ENCODE peak calls at places on chromosome 18, in ten cellular contexts. U, S, A, K, M, N, W, I, L and J are unnamed samples.

GRCh38 chr18:43396266-43396665 is 119.0 kb upstream of the SYT4 start:
- DNase-seq in S (peak; percentile 10), A (no peak), K (peak; percentile 9), L (no peak), M (peak; percentile 38), U (no peak), W (no peak), N (no peak), I (no peak), J (peak; percentile 0)

GRCh38 chr18:68494802-68495560 is 219.9 kb downstream of the TMX3 start:
- DNase-seq in K (peak; percentile 97), I (no peak), S (peak; percentile 56), A (no peak), M (no peak), W (no peak), U (no peak), L (no peak), N (no peak), J (peak; percentile 1)

GRCh38 chr18:73636355-73636754 is 511.3 kb downstream of the FBXO15 start:
- DNase-seq in L (no peak), W (no peak), U (no peak), S (peak; percentile 56), K (peak; percentile 42), M (no peak), N (no peak), I (no peak), A (no peak), J (no peak)

GRCh38 chr18:908631-909621 is 4.3 kb downstream of the ADCYAP1 start:
- DNase-seq in I (no peak), W (no peak), N (no peak), S (no peak), K (no peak), A (no peak), L (no peak), M (peak; percentile 73), U (no peak), J (no peak)

GRCh38 chr18:29644276-29644675 is 1398.3 kb downstream of the DSC3 start:
- DNase-seq in U (no peak), A (no peak), L (no peak), M (no peak), K (peak; percentile 63), I (no peak), N (no peak), S (no peak), W (no peak), J (no peak)

GRCh38 chr18:28706397-28706796 is 529.5 kb upstream of the CDH2 start:
- DNase-seq in S (no peak), A (no peak), I (no peak), U (no peak), K (no peak), L (no peak), N (no peak), W (no peak), M (no peak), J (no peak)

GRCh38 chr18:29651121-29651675 is 1391.3 kb downstream of the DSC3 start:
- DNase-seq in S (no peak), K (peak; percentile 72), W (no peak), A (no peak), N (no peak), U (no peak), L (no peak), I (no peak), M (no peak), J (peak; percentile 1)

GRCh38 chr18:13453714-13454113 is 235.2 kb downstream of the LDLRAD4 start:
- DNase-seq in M (no peak), A (no peak), I (peak; percentile 72), S (no peak), U (peak; percentile 28), N (no peak), W (no peak), K (peak; percentile 36), L (no peak), J (no peak)

GRCh38 chr18:48955528-48956261 is 4.9 kb upstream of the SMAD7 start:
- DNase-seq in K (peak; percentile 94), W (no peak), M (peak; percentile 42), N (peak; percentile 43), L (peak; percentile 81), I (peak; percentile 75), U (peak; percentile 87), S (peak; percentile 84), A (no peak), J (no peak)

DNA sequence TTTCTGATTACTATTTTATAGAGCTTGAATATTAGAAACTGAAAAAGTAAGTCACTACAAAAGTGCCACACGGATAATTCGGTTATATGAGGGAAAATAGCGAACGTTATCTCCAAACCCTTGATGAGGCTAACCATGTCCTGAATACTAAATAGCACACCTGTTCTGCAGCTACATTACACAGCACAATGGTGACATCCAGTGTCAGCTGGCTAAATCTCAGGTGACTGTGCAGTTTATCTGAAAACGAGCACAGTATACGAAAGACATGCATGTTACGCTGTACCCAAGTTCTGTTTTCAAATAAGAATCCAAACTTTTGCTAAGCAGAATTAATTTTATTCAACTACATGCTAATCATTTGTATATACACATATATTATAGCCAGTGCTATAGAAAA is 9.0 kb downstream of the CCDC68 start:
- DNase-seq in A (no peak), L (no peak), I (no peak), N (no peak), K (no peak), W (no peak), M (no peak), U (no peak), S (no peak), J (no peak)
- TF ChIP-seq CTCF in A (peak; percentile 15), L (no peak), I (no peak), N (no peak), K (no peak), W (no peak), M (peak; percentile 19), U (no peak), S (no peak), J (no peak)

DNA sequence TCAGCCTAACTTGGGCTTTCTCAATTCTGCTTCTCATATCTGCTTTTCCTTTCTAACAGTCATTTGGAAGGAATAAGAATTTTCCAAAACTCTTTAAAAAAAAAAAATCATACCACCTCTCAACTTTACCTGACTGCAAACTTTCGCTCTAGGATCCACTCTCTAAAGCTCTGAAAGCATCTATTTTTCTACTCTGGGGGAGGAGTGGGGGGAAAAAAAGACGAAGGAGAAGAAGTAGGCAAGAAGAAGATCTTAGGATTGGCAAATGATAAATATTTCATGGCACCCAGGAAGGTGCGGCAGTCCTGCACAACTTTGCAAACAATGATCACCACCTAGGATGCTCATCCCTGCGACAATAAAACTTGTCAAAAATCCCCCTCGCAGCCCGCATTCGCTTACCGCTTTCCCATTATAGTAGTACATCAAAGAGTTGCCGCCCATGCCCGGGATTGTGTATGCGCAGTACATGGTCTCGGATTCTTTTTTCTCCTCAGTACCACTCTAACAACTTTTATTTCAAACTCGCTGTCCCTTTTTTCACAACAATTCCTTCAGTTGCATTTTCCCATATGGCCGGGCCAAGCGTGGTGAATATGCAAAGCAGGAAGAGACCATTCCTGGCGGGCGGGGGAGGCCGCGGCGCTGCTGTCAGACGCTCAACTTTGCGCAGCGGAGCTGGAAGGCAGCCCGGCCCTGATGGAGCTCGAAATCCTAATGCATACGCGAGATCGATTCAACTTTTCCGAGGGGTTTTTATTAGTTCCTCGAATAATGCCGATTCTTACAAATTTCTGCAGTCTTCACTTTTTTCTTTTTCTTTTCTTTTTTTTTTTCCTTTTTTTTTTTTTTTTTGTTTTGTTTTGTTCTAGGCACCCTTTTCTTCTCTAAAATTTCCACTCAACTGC is 266.5 kb downstream of the TCF4 start:
- DNase-seq in I (peak; percentile 94), N (peak; percentile 94), W (peak; percentile 94), M (peak; percentile 91), L (peak; percentile 95), A (peak; percentile 92), S (peak; percentile 91), K (peak; percentile 93), U (peak; percentile 95), J (peak; percentile 19)
- H3K27ac ChIP-seq in I (peak overlapping the region; percentile 93), N (peak overlapping the region; percentile 98), W (peak overlapping the region; percentile 97), M (no peak overlapping the region), L (peak overlapping the region; percentile 89), A (peak overlapping the region; percentile 87), S (peak overlapping the region; percentile 88), K (peak overlapping the region; percentile 83), U (peak overlapping the region; percentile 88), J (no peak overlapping the region)

GRCh38 chr18:35040988-35041751 is at the start of gene MAPRE2:
- DNase-seq in L (peak; percentile 99), U (peak; percentile 99), K (peak; percentile 96), A (peak; percentile 99), S (peak; percentile 96), N (peak; percentile 99), M (peak; percentile 100), W (peak; percentile 100), I (peak; percentile 99), J (peak; percentile 79)
- TF ChIP-seq CTCF in L (no peak), U (no peak), K (no peak), A (no peak), S (no peak), N (no peak), M (no peak), W (no peak), I (no peak), J (no peak)

GRCh38 chr18:2848145-2848878 is 1.5 kb downstream of the EMILIN2 start:
- DNase-seq in M (no peak), W (no peak), I (no peak), N (no peak), A (no peak), U (no peak), K (no peak), S (no peak), L (no peak), J (no peak)

GRCh38 chr18:2846241-2846637 is 567 bp upstream of the EMILIN2 start:
- DNase-seq in K (peak; percentile 26), I (no peak), U (peak; percentile 67), W (no peak), N (no peak), M (peak; percentile 53), A (peak; percentile 39), S (peak; percentile 10), L (peak; percentile 21), J (peak; percentile 23)

GRCh38 chr18:2848879-2849254 is 2.1 kb downstream of the EMILIN2 start:
- DNase-seq in W (no peak), N (no peak), M (no peak), I (no peak), S (no peak), K (no peak), A (no peak), U (peak; percentile 34), L (no peak), J (no peak)

GRCh38 chr18:2846638-2847340 is at the start of gene EMILIN2:
- DNase-seq in M (peak; percentile 70), L (peak; percentile 78), N (peak; percentile 72), K (peak; percentile 41), S (peak; percentile 43), A (peak; percentile 90), U (peak; percentile 90), W (peak; percentile 47), I (peak; percentile 82), J (peak; percentile 31)

DNA sequence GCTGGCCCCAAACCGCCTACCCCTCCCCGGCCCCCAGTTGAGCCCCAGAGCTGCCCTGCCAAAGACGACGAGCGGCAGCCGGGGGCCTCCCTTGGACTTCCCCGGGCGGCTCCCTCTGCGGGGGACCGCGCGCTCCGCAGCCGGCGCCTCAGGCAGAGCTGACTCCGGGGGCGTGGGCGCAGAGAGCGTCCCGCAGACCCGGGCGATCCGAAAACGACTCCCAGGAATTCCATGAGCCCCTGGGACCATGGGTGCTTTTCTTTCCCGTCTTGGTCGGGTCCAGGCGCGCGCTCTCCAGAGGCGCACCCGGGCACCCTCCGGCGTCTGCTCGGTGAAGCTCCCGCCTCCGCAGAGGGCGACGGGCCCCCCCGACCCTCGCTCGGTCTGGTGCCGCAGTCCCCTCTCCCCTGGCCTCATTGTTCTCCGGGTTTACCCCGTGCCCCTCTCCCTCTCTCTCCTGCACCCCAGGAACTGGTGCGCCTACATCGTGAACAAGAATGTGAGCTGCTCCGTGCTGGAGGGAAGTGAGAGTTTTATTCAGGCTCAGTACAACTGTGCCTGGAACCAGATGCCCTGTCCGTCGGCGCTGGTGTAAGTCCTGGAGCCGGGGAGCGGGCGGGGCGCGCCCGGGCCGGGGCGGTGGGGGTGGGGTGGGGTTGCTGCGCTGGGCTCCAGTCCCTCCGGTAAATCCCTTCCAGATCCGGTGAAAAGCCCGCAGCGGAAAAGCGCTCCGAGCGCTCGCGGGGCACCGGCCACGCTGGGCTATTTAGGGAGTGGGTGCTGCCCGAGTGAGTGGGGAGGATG is 737 bp downstream of the EMILIN2 start:
- DNase-seq in N (peak; percentile 52), S (peak; percentile 24), M (peak; percentile 73), U (peak; percentile 68), A (peak; percentile 44), I (peak; percentile 52), L (peak; percentile 50), K (peak; percentile 27), W (no peak), J (no peak)
- H3K27ac ChIP-seq in N (peak overlapping the region; percentile 73), S (no peak overlapping the region), M (no peak overlapping the region), U (peak overlapping the region; percentile 44), A (peak overlapping the region; percentile 70), I (peak overlapping the region; percentile 68), L (peak overlapping the region; percentile 10), K (no peak overlapping the region), W (peak overlapping the region; percentile 57), J (no peak overlapping the region)